ENCODE peak calls at places on chromosomes 7 and 10, in five cellular contexts. C, N, E, S and Z are unnamed samples.

GRCh38 chr10:49498465-49498864 is 40.5 kb downstream of the ERCC6 start:
- DNase-seq in C (no peak), N (no peak), E (no peak), S (no peak), Z (no peak)

GRCh38 chr7:102075553-102076135 is 211.0 kb upstream of the SH2B2 start:
- DNase-seq in C (no peak), N (no peak), E (no peak), S (no peak), Z (no peak)

GRCh38 chr10:22246680-22247391 is 29.0 kb upstream of the EBLN1 start:
- DNase-seq in C (no peak), N (peak), E (peak), S (no peak), Z (no peak)

GRCh38 chr7:135775230-135775629 is 26.6 kb upstream of the FAM180A start:
- DNase-seq in C (no peak), N (no peak), E (no peak), S (no peak), Z (no peak)

GRCh38 chr7:519974-520458 is 370 bp upstream of the PDGFA start:
- DNase-seq in C (no peak), N (peak), E (peak), S (peak), Z (no peak)

GRCh38 chr10:47025253-47025539 is 114.0 kb downstream of the PTPN20 start:
- DNase-seq in C (no peak), N (no peak), E (no peak), S (no peak), Z (no peak)

GRCh38 chr10:7826971-7827370 is 8.7 kb downstream of the TAF3 start:
- DNase-seq in C (no peak), N (no peak), E (peak), S (no peak), Z (no peak)

GRCh38 chr10:23826399-23826798 is 382.5 kb upstream of the KIAA1217 start:
- DNase-seq in C (no peak), N (no peak), E (peak), S (no peak), Z (no peak)

GRCh38 chr7:73432676-73433075 is 902 bp upstream of the FZD9 start:
- DNase-seq in C (no peak), N (no peak), E (no peak), S (no peak), Z (no peak)

GRCh38 chr10:96512524-96512991 is 1.2 kb downstream of the TLL2 start:
- DNase-seq in C (no peak), N (peak), E (no peak), S (peak), Z (no peak)

DNA sequence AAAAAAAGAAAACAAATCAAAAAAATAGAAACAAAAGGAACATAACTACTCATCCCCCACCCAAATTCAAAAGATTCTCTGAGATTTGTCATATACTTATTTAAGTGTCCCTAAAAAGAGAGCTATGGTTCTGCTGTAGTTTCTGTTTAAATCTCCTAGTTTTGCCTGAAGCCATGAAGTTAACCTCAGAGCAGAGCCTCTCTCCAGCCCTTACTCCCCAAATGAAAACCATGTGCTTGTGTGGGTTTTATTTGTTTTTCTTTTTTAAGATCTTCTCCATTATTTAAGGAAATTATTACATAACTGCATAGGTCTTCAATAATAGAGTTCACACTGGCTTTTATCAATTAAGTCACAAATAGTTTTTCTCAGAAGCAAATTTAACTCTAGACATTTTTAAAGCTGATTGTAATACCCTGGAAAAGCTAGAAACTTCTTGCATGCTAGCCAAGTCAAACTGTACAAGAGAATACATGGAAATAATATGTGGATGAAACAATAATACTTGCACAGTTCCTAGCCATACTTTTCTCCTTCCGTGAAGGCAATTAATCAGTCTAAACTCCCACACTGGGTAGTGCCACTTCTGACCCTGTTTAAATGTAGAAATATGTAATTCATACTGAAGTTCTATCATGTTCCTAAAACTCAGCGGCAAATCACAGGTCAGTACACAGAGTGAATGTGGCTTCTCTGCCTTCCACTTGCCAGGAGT is 579.7 kb downstream of the SUGCT start:
- DNase-seq in C (no peak), N (peak), E (no peak), S (no peak), Z (no peak)
- H3K27ac ChIP-seq in C (no peak), N (no peak), E (no peak), S (no peak), Z (peak)

GRCh38 chr10:88063861-88064521 is 200.6 kb downstream of the PTEN start:
- DNase-seq in C (no peak), N (no peak), E (no peak), S (no peak), Z (no peak)

GRCh38 chr10:88064608-88065383 is 201.4 kb downstream of the PTEN start:
- DNase-seq in C (peak), N (no peak), E (no peak), S (no peak), Z (peak)

GRCh38 chr10:88065384-88066049 is 202.1 kb downstream of the PTEN start:
- DNase-seq in C (no peak), N (no peak), E (no peak), S (no peak), Z (no peak)

GRCh38 chr10:88066876-88067275 is 203.5 kb downstream of the PTEN start:
- DNase-seq in C (no peak), N (no peak), E (no peak), S (no peak), Z (no peak)

GRCh38 chr10:88066319-88066718 is 202.9 kb downstream of the PTEN start:
- DNase-seq in C (no peak), N (no peak), E (no peak), S (no peak), Z (no peak)
- H3K27ac ChIP-seq in C (peak), N (no peak), E (no peak), S (no peak), Z (no peak)

DNA sequence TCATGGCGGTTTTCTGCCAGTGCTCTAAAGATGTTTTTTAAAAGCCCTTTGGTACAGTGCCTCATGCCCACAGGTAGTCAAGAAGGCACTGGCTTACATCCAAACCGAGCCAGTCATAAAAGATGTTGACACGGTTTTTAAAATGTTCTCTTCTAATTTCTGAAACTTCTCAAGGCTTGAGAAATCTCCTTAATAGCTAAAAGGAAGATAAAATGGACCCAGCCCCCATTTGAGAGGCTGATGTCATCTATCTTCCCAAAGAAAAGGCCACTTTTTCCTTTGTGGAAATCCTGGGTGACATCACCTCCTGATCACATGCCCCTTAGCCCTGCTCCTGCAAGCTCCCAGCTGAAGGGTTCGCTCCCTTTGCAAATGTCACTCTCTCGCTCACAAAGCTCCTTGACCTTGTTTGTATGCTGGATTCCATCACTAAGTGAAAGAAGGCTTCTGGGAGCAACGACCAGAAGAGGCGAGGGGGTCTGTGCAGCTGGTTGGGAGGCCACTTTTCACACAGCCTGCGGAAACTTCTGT is 122.9 kb downstream of the CUBN start:
- DNase-seq in C (no peak), N (peak), E (no peak), S (no peak), Z (no peak)
- H3K27ac ChIP-seq in C (no peak), N (peak), E (no peak), S (no peak), Z (peak)

GRCh38 chr7:83468251-83468739 is 180.6 kb downstream of the SEMA3E start:
- DNase-seq in C (peak), N (peak), E (peak), S (peak), Z (peak)
- H3K27ac ChIP-seq in C (no peak), N (peak), E (no peak), S (no peak), Z (no peak)

DNA sequence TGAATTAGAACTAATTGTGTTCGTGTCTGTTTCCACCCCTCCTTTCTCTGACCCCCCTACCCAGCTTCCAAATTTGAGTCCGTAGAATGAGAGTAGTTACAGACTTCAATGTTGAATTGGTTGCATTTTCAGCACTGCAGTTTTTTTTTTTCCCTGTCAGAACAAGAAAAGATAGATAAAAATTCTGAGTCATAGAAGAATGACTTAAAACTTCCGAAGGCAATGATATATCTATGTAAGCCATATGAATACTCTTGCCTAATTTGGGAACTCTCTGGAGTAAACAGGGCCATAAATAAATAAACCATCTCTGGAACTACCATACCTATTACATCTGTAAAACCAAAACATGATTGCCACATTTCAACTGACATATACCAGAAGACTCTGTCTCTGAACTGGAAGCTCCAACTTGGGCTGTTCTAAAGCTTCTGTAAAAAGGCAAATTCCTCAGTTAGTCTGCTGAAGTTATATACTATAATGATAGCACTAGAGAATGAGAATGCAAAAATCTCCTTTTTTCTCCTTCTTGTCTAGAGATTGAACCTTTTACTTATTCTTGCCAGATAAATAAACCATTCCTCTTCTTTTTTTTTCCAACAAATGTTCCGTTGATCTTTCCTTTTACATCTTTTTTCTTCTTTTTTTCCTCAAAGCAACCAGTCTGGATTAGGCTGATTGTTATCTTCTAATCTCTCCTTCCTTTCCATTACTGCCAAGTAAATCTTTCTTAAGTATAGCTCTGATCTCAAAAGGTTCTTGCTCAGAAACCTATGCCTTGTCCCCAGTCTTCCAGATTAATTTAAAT is 23.5 kb downstream of the VCL start:
- DNase-seq in C (no peak), N (peak), E (peak), S (no peak), Z (no peak)
- H3K27ac ChIP-seq in C (no peak), N (peak), E (peak), S (no peak), Z (peak)

GRCh38 chr10:3452234-3452633 is 279.7 kb upstream of the PITRM1 start:
- DNase-seq in C (no peak), N (peak), E (peak), S (no peak), Z (no peak)
- H3K27ac ChIP-seq in C (no peak), N (peak), E (peak), S (peak), Z (peak)

DNA sequence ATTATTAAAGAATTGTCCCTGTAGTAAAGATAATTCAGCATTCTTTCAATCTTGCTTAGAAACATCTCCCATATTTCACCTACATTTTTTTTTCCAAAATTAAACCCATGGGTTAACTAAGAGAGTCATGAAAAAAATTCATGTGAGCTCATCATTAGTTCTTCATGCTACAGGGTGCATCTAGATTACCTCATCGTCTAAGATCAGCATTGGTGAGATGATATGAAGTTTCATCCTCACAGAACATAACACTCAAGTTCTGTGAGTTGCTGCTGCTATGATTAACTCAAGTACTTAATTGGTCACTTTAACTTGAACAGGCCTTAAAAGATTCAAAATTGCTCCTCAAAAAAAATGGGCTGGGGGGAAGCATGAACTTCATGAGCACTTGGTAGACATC is 50.0 kb downstream of the RAB11FIP2 start:
- DNase-seq in C (no peak), N (no peak), E (no peak), S (no peak), Z (no peak)
- H3K27ac ChIP-seq in C (no peak), N (no peak), E (no peak), S (no peak), Z (no peak)

GRCh38 chr10:24963646-24964045 is 11.2 kb upstream of the PRTFDC1 start:
- DNase-seq in C (no peak), N (no peak), E (no peak), S (no peak), Z (no peak)

GRCh38 chr10:24957624-24958435 is 5.4 kb upstream of the PRTFDC1 start:
- DNase-seq in C (no peak), N (peak), E (peak), S (no peak), Z (no peak)

GRCh38 chr10:24962998-24963397 is 10.6 kb upstream of the PRTFDC1 start:
- DNase-seq in C (no peak), N (no peak), E (peak), S (no peak), Z (no peak)

GRCh38 chr10:24961582-24961981 is 9.2 kb upstream of the PRTFDC1 start:
- DNase-seq in C (no peak), N (no peak), E (peak), S (no peak), Z (no peak)

DNA sequence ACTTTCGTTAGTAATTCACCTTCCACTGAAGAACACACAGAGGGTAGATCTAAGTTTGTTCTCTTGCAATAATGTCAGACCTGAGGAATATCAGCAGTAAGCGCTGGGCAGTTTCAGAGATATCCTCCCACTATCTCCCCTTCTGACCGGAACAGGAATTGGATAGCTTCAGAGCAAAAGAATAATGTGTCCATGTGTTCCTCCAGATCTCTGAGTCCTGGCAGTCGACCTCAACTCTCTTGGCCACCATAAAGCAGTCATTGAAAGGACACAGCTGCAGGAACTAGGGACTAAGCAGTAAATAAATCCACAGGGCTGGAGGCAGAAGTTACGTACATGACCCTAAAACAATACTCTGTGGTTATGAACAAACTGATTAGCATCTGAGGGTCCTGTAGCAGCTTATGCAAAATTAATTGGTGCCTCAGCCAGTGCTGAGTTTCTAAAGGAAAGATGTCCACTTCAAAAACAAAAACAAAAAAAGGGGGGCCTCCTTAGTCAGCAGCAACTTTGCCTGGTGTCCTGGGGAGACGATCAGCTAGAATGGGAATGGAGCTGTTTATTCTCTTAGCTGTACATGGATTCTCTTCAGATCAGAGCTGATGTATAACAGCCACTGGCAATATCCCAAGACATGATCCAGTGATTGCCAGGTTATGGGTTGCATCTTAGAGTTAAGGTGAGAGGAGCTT is 6.4 kb upstream of the PRTFDC1 start:
- DNase-seq in C (no peak), N (peak), E (no peak), S (no peak), Z (no peak)
- H3K27ac ChIP-seq in C (no peak), N (peak), E (peak), S (peak), Z (peak)

DNA sequence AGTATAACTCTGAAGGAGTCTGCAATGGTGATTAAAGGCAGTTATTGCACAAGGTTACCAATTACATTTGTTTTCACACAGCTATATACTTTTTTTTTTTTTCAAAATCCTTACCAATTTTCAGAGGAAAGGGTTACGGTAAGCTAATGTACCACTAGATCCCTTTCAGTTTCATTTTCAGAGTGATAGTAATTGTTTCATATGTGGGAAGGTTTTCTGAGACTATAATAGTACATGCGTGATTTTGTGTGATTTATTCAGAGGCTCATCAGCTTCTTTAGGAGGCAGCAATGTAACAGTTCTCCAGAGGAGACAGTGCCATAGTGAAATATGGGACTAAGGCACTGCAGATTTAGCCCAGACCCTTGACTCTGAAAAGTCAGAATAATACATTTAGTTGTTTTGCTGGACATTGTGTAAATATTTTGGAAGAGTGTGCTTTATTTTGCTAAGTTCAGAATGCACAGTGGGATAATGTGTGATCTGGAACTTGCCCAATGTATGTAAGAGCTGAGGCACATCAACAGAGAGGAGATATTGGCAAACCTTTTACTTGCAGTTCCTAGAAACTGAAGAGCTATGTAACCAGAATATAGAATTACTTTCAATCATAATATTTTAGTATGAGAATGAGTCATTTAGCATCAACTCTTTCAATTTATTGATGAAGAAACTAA is 207.5 kb upstream of the TEX47 start:
- DNase-seq in C (peak), N (peak), E (no peak), S (no peak), Z (no peak)
- H3K27ac ChIP-seq in C (peak), N (no peak), E (no peak), S (no peak), Z (no peak)